ENCODE peak calls at places on chromosomes 4 and X, in four cellular contexts. H is IMR-90, U is gastrocnemius medialis, D is A549. T is an unnamed sample. For H3K4me1, the result is how much of the 10 kb centered on the place peaks cover.

GRCh38 chr4:86972997-86973396 is 38.2 kb downstream of the AFF1 start:
- DNase-seq in D (no peak), H (no peak), U (no peak), T (no peak)

GRCh38 chrX:50691820-50692219 is 122.2 kb downstream of the SHROOM4 start:
- DNase-seq in D (peak), H (peak), U (no peak), T (no peak)

GRCh38 chrX:108186811-108187210 is 95.2 kb downstream of the ATG4A start:
- DNase-seq in D (peak), U (no peak), H (peak), T (no peak)

GRCh38 chr4:3145251-3145908 is 70.9 kb downstream of the HTT start:
- DNase-seq in D (no peak), H (peak), U (no peak), T (no peak)

GRCh38 chr4:100823066-100823992 is 305.5 kb upstream of the EMCN start:
- DNase-seq in D (no peak), U (no peak), H (no peak), T (no peak)

GRCh38 chrX:57595381-57595811 is 3.6 kb downstream of the ZXDB start:
- DNase-seq in U (no peak), H (peak), D (no peak), T (no peak)

GRCh38 chr4:15928883-15929282 is 9.7 kb downstream of the FGFBP1 start:
- DNase-seq in H (no peak), U (no peak), D (no peak), T (no peak)

GRCh38 chr4:8163026-8163425 is 4.4 kb upstream of the ABLIM2 start:
- DNase-seq in D (no peak), H (no peak), U (no peak), T (no peak)

GRCh38 chr4:164700471-164700870 is 53.5 kb upstream of the SMIM31 start:
- DNase-seq in H (no peak), U (no peak), D (peak), T (no peak)

GRCh38 chrX:66018585-66019309 is 21.1 kb downstream of the VSIG4 start:
- DNase-seq in U (no peak), H (no peak), D (no peak), T (no peak)

GRCh38 chrX:11998944-11999343 is 139.3 kb upstream of the FRMPD4 start:
- DNase-seq in U (no peak), H (no peak), D (no peak), T (no peak)

GRCh38 chrX:291411-291901 is 10.3 kb downstream of the PLCXD1 start:
- DNase-seq in D (no peak), H (no peak), U (no peak), T (no peak)

GRCh38 chr4:163237856-163238255 is 71.2 kb upstream of the NAF1 start:
- DNase-seq in U (no peak), D (no peak), H (no peak), T (no peak)

GRCh38 chrX:39935414-39936064 is 162.2 kb downstream of the BCOR start:
- DNase-seq in D (no peak), U (no peak), H (no peak), T (no peak)

GRCh38 chrX:40996886-40997530 is 88.2 kb upstream of the USP9X start:
- DNase-seq in D (peak), U (peak), H (peak), T (no peak)

GRCh38 chr4:152128356-152128755 is 367.5 kb upstream of the GATB start:
- DNase-seq in H (no peak), D (no peak), U (no peak), T (no peak)

GRCh38 chr4:85831647-85832046 is 356.7 kb downstream of the ARHGAP24 start:
- DNase-seq in D (no peak), H (no peak), U (no peak), T (no peak)

GRCh38 chr4:74230902-74231499 is 73.1 kb downstream of the MTHFD2L start:
- DNase-seq in H (peak), U (no peak), D (peak), T (peak)

GRCh38 chrX:18410038-18410437 is 15.4 kb upstream of the CDKL5 start:
- DNase-seq in H (peak), U (no peak), D (peak), T (no peak)

GRCh38 chr4:148058160-148058859 is 326.4 kb downstream of the ARHGAP10 start:
- DNase-seq in H (no peak), U (no peak), D (no peak), T (no peak)

GRCh38 chr4:47837582-47838294 is at the start of gene CORIN:
- DNase-seq in H (no peak), U (no peak), D (no peak), T (no peak)

GRCh38 chr4:4299006-4299405 is 9.0 kb downstream of the ZBTB49 start:
- DNase-seq in U (no peak), D (no peak), H (no peak), T (no peak)

GRCh38 chr4:28248269-28248668 is 1387.6 kb downstream of the STIM2 start:
- DNase-seq in D (no peak), U (no peak), H (no peak), T (no peak)

GRCh38 chr4:78710536-78710935 is 65.6 kb upstream of the BMP2K start:
- DNase-seq in D (no peak), H (peak), U (no peak), T (no peak)

GRCh38 chr4:185374027-185374426 is 21.7 kb downstream of the LRP2BP start:
- DNase-seq in D (no peak), U (no peak), H (no peak), T (no peak)

GRCh38 chr4:109009909-109010308 is 247.1 kb upstream of the ETNPPL start:
- DNase-seq in H (peak), D (no peak), U (no peak), T (no peak)

GRCh38 chr4:154399259-154399974 is 92.2 kb downstream of the DCHS2 start:
- DNase-seq in D (peak), U (no peak), H (peak), T (no peak)

GRCh38 chr4:57158221-57158620 is 48.0 kb upstream of the IGFBP7 start:
- DNase-seq in D (no peak), H (no peak), U (no peak), T (no peak)

GRCh38 chrX:49043220-49043986 is at the start of gene TFE3:
- DNase-seq in D (peak), U (peak), H (peak), T (peak)
- TF ChIP-seq CTCF in D (peak), U (peak), H (peak), T (peak)

GRCh38 chr4:94491322-94491721 is 39.6 kb downstream of the PDLIM5 start:
- DNase-seq in H (peak), D (no peak), U (no peak), T (no peak)

GRCh38 chr4:94490437-94490836 is 38.7 kb downstream of the PDLIM5 start:
- DNase-seq in H (no peak), D (no peak), U (no peak), T (no peak)

GRCh38 chr4:94488667-94489066 is 36.9 kb downstream of the PDLIM5 start:
- DNase-seq in H (peak), U (no peak), D (peak), T (no peak)

GRCh38 chr4:94486372-94486801 is 34.6 kb downstream of the PDLIM5 start:
- DNase-seq in D (no peak), H (peak), U (no peak), T (no peak)

GRCh38 chr4:94489075-94489474 is 37.3 kb downstream of the PDLIM5 start:
- DNase-seq in D (no peak), U (no peak), H (no peak), T (no peak)
- H3K4me1 ChIP-seq in D (half or more), U (half or more), H (under half), T (under half)

GRCh38 chr4:145861331-145862318 is 77.0 kb downstream of the ZNF827 start:
- DNase-seq in H (no peak), D (no peak), U (no peak), T (no peak)

GRCh38 chr4:145863191-145863590 is 75.4 kb downstream of the ZNF827 start:
- DNase-seq in U (no peak), D (no peak), H (no peak), T (no peak)

GRCh38 chr4:145868637-145869409 is 69.8 kb downstream of the ZNF827 start:
- DNase-seq in D (no peak), U (no peak), H (peak), T (no peak)

GRCh38 chr4:145867416-145867815 is 71.2 kb downstream of the ZNF827 start:
- DNase-seq in H (peak), D (no peak), U (no peak), T (no peak)

DNA sequence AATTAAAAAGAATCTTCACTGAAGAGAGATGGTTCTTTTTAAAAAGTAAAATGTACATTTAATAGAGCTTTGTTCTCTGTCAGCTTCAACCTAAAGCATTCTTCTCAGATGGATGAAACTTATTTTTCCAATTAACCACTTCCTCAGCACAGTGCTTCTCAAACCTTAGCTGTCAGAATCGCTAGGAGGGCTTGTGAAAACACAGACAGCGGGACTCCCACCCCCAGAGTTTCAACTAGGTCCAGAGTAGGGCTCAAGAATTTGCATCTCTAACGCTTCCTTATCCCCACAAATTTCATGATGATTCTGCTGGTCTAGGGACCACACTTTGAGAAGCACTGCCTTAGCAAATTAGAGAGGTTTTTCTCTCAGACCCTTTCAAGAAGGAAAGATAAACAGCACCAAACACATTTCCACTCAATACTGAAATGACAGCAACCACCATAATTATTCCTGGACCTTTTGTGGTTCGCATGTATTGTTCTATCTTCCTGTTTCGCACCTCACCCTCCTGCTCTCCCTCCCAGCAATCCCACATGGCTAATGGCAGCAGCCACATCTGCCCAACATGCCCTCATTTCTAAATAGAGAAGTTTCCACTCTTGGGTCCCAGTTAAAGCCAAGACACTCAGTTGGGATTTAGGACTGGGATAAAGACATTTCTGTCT is 73.2 kb downstream of the ZNF827 start:
- DNase-seq in H (no peak), U (no peak), D (no peak), T (no peak)
- H3K27ac ChIP-seq in H (no peak), U (no peak), D (no peak), T (peak)

GRCh38 chr4:40046311-40046980 is 10.2 kb upstream of the N4BP2 start:
- DNase-seq in D (peak), U (no peak), H (peak), T (no peak)
- TF ChIP-seq CTCF in D (no peak), U (no peak), H (no peak), T (no peak)

GRCh38 chr4:41539711-41540110 is 1.8 kb downstream of the LIMCH1 start:
- DNase-seq in U (no peak), D (no peak), H (no peak), T (no peak)
- H3K4me1 ChIP-seq in U (half or more), D (half or more), H (under half), T (half or more)

GRCh38 chr4:113146876-113147358 is 97.5 kb downstream of the ANK2 start:
- DNase-seq in D (no peak), H (no peak), U (no peak), T (no peak)

GRCh38 chr4:113145519-113146291 is 96.3 kb downstream of the ANK2 start:
- DNase-seq in U (peak), D (no peak), H (no peak), T (no peak)

GRCh38 chr4:113142351-113142750 is 92.9 kb downstream of the ANK2 start:
- DNase-seq in D (no peak), U (no peak), H (no peak), T (no peak)

GRCh38 chr4:113147498-113148231 is 98.2 kb downstream of the ANK2 start:
- DNase-seq in H (no peak), U (no peak), D (no peak), T (no peak)

DNA sequence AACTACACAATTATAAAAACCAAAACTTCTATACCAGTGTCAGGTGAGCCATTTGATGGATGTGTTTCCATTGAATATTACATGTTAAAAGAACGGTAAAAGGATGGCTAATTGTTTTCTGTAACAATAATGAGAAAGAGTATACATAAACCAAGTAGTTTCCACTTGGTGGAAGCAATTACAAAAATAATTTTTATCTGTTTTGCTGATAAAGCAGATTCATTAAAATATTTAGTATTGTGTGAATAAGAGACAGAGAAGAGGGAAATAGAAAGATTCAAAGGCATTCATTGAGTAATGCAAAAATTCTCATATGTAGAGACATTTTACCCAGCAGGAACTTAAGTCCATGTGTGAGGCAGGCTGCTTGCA is 95.7 kb downstream of the ANK2 start:
- DNase-seq in H (no peak), D (no peak), U (no peak), T (no peak)
- H3K27ac ChIP-seq in H (no peak), D (no peak), U (peak), T (no peak)

GRCh38 chr4:884259-884658 is 47.9 kb downstream of the GAK start:
- DNase-seq in U (no peak), D (no peak), H (no peak), T (no peak)
- TF ChIP-seq CTCF in U (no peak), D (no peak), H (no peak), T (no peak)

DNA sequence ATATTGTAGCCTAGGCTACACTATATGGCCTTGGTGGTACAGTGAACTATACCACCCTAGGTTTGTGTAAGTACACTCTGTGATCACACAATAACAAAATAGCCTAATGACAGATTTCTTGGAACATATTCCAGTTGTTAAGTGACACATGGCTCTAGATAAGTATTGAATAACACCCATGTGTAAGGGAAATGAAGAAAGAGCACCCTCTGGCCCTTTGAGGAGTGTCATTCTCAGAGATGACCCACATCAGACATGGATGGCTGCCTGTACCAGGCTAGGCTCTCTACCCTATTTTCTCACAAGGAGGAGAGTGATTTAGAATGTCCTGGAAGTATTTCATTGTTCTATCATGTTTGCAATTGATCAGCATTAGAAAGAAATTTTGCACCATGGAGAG is 61.7 kb downstream of the HAND2 start:
- DNase-seq in D (no peak), H (no peak), U (no peak), T (no peak)
- H3K4me1 ChIP-seq in D (under half), H (under half), U (under half), T (under half)

T was measured in ascending aorta.